ENCODE peak calls at places on chromosomes 12 and 14, in nine cellular contexts. F is esophagus squamous epithelium, I is right atrium auricular region, W is psoas muscle, O is gastrocnemius medialis, S is ovary, X is keratinocyte, V is fibroblast of lung, Z is testis. T is an unnamed sample.

GRCh38 chr14:82067221-82067620 is 533.6 kb upstream of the SEL1L start:
- DNase-seq in F (no peak), W (no peak), I (no peak), Z (no peak), O (no peak), X (no peak), V (no peak), S (no peak), T (no peak)

GRCh38 chr12:7781274-7781673 is 7.9 kb upstream of the NANOG start:
- DNase-seq in F (no peak), W (no peak), X (no peak), O (no peak), I (no peak), S (no peak), Z (no peak), V (no peak), T (no peak)

GRCh38 chr14:65446159-65446558 is 33.6 kb downstream of the FUT8 start:
- DNase-seq in Z (no peak), S (no peak), I (no peak), V (peak; percentile 42), O (no peak), X (no peak), W (no peak), F (no peak), T (no peak)

GRCh38 chr12:78035913-78036658 is 205.4 kb downstream of the NAV3 start:
- DNase-seq in V (peak; percentile 37), S (no peak), F (no peak), O (no peak), Z (peak; percentile 18), X (no peak), I (no peak), W (no peak), T (no peak)

GRCh38 chr12:6367065-6367968 is 8.0 kb downstream of the SCNN1A start:
- DNase-seq in O (no peak), S (no peak), X (no peak), Z (no peak), F (no peak), V (peak; percentile 59), W (no peak), I (no peak), T (no peak)

GRCh38 chr12:70240677-70241076 is 2.6 kb upstream of the CNOT2 start:
- DNase-seq in O (no peak), X (no peak), S (no peak), F (no peak), Z (no peak), W (no peak), I (no peak), V (no peak), T (no peak)

GRCh38 chr12:53788892-53789291 is 37.1 kb upstream of the CISTR start:
- DNase-seq in I (no peak), S (no peak), O (no peak), W (no peak), F (no peak), X (no peak), Z (no peak), V (no peak), T (no peak)

GRCh38 chr14:92362781-92363235 is 39.8 kb downstream of the SLC24A4 start:
- DNase-seq in I (peak; percentile 60), X (no peak), F (no peak), W (no peak), Z (no peak), V (no peak), O (no peak), S (no peak), T (no peak)

GRCh38 chr12:96146747-96147146 is 47.4 kb upstream of the ELK3 start:
- DNase-seq in F (no peak), S (no peak), X (no peak), Z (no peak), V (no peak), W (no peak), O (no peak), I (no peak), T (no peak)

GRCh38 chr12:69648476-69648875 is 37.8 kb upstream of the LRRC10 start:
- DNase-seq in F (no peak), Z (no peak), I (no peak), V (peak; percentile 75), X (no peak), S (no peak), W (no peak), O (no peak), T (no peak)

GRCh38 chr12:6554990-6555691 is 701 bp downstream of the IFFO1 start:
- DNase-seq in Z (peak; percentile 39), X (no peak), V (no peak), O (no peak), F (no peak), I (no peak), W (no peak), S (no peak), T (no peak)

GRCh38 chr14:104422301-104423223 is 157.0 kb upstream of the C14orf180 start:
- DNase-seq in F (no peak), S (no peak), O (no peak), Z (peak; percentile 13), W (peak; percentile 36), I (peak; percentile 40), V (no peak), X (no peak), T (no peak)

GRCh38 chr12:75908961-75909699 is 122.4 kb downstream of the PHLDA1 start:
- DNase-seq in X (no peak), V (peak; percentile 87), F (no peak), S (peak; percentile 69), I (peak; percentile 62), Z (peak; percentile 77), W (peak; percentile 72), O (peak; percentile 39), T (peak; percentile 87)

GRCh38 chr12:29589852-29590251 is 92.4 kb upstream of the OVCH1 start:
- DNase-seq in F (no peak), O (no peak), Z (no peak), V (peak; percentile 56), S (no peak), W (no peak), I (no peak), X (no peak), T (no peak)

GRCh38 chr12:104175726-104176247 is 37.8 kb upstream of the NFYB start:
- DNase-seq in X (no peak), S (no peak), I (peak; percentile 46), V (no peak), O (no peak), W (no peak), Z (no peak), F (no peak), T (no peak)

GRCh38 chr12:94644141-94644575 is 6.2 kb downstream of the TMCC3 start:
- DNase-seq in I (no peak), X (no peak), F (no peak), V (peak; percentile 57), W (peak; percentile 58), Z (no peak), S (no peak), O (no peak), T (no peak)

GRCh38 chr12:94638521-94638920 is 11.8 kb downstream of the TMCC3 start:
- DNase-seq in W (no peak), O (no peak), V (no peak), Z (no peak), S (no peak), F (no peak), I (no peak), X (no peak), T (no peak)

GRCh38 chr12:94640134-94640928 is 10.0 kb downstream of the TMCC3 start:
- DNase-seq in W (no peak), X (no peak), F (no peak), V (peak; percentile 91), S (no peak), O (no peak), Z (no peak), I (no peak), T (no peak)

GRCh38 chr12:94643585-94643984 is 6.8 kb downstream of the TMCC3 start:
- DNase-seq in W (no peak), O (no peak), S (no peak), I (no peak), X (no peak), V (no peak), F (no peak), Z (no peak), T (no peak)

DNA sequence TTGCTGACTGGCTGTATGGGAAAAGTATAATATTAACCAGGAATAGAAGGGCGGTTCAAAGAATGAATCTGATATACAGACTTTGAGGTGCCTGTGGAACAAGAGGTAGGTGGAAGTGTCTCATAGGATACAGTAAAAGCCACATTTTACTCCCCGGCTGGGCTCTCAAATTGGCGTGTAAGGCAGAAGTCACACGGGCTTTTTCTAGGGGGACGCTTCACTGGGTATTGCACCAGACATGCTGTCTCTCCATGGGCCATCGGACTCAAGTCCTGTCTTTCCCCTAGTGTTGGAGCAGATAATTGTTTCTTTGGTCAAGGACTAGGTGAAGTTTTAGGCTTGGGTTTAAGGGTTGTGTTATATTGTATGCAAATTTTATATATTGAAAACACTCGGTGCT is 9.1 kb downstream of the TMCC3 start:
- DNase-seq in X (no peak), V (no peak), W (no peak), Z (no peak), I (no peak), S (no peak), F (no peak), O (no peak), T (no peak)
- H3K4me1 ChIP-seq in X (peaks cover 26% of the 10 kb centered on the region), V (no peaks in the 10 kb centered on the region), W (peaks cover 66% of the 10 kb centered on the region), Z (no peaks in the 10 kb centered on the region), I (no peaks in the 10 kb centered on the region), S (no peaks in the 10 kb centered on the region), F (no peaks in the 10 kb centered on the region), O (peaks cover 72% of the 10 kb centered on the region), T (peaks cover 18% of the 10 kb centered on the region)

GRCh38 chr14:95683793-95684192 is 2.4 kb upstream of the TCL1B start:
- DNase-seq in W (no peak), O (no peak), S (no peak), I (no peak), V (no peak), X (no peak), F (no peak), Z (no peak), T (no peak)
- H3K27ac ChIP-seq in W (no peak overlapping the region), O (no peak overlapping the region), S (no peak overlapping the region), I (no peak overlapping the region), V (no peak overlapping the region), X (no peak overlapping the region), F (no peak overlapping the region), Z (no peak overlapping the region), T (no peak overlapping the region)

GRCh38 chr12:99906786-99907185 is 78.0 kb downstream of the ANKS1B start:
- DNase-seq in S (no peak), I (no peak), X (no peak), W (no peak), O (no peak), Z (no peak), V (no peak), F (no peak), T (no peak)
- TF ChIP-seq CTCF in S (no peak), I (no peak), X (no peak), W (no peak), O (no peak), Z (no peak), V (no peak), F (no peak), T (no peak)

DNA sequence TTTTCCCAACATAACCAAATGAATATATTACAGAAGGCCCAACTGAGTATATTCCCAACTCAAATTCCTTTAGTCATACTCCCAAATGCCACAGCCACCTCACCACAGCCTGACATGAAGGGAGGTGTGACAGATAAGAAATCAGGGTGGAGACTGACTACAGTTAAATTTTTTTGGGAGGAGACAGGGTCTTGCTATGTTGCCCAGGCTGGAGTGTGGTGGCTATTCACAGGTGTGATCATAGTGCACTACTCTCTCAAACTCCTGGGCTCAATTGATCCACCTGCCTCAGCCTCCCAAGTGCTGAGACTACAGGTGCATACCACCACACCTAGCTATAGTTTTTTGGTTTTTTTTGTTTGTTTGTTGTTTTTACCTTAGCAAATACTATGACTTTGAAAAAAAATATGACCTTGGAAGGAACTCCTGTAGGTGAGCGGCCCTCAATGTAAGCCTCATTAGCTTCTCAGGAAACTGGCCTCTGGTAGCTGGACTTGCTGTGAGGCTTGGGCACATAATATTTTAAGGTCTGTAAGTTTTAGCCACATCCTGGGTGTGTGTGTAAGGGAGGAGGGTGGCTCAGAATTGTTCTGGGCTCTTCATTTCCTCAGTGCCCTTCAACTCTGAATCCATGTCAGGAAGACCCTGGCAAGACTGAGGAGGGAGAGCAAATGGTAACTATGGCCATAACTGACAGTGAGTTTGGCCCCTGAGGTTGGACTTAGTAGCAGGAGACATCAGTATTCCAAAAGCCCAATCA is 39.1 kb upstream of the LTBP2 start:
- DNase-seq in O (no peak), S (no peak), I (no peak), Z (no peak), F (no peak), X (no peak), W (no peak), V (no peak), T (no peak)
- H3K4me1 ChIP-seq in O (no peaks in the 10 kb centered on the region), S (peaks cover 29% of the 10 kb centered on the region), I (no peaks in the 10 kb centered on the region), Z (peaks cover 63% of the 10 kb centered on the region), F (peaks cover 15% of the 10 kb centered on the region), X (peaks cover 45% of the 10 kb centered on the region), W (peaks cover 7% of the 10 kb centered on the region), V (peaks cover 23% of the 10 kb centered on the region), T (peaks cover 13% of the 10 kb centered on the region)